ENCODE peak calls at places on chromosomes 1 and 21, in five cellular contexts. F is NCI-H226; R is activated T-helper 1 cell treated with anti-CD3 and anti-CD28 coated beads, Interleukin-12 subunit alpha, Interleukin-12 subunit beta, Interleukin-2, Interleukin-4 antibody, amounts not matched to agents 30 ng/mL and 10 ng/mL and 1 ng/mL, durations not matched to agents 14 hours and 24 hours and 36 hours; U is AG04449; L is GM18507. D is an unnamed sample.

GRCh38 chr1:196538473-196538872 is 69.8 kb downstream of the KCNT2 start:
- DNase-seq in F (no peak), R (no peak), U (no peak), L (no peak), D (no peak)

GRCh38 chr1:159939603-159940002 is 5.8 kb downstream of the IGSF9 start:
- DNase-seq in F (no peak), R (no peak), U (no peak), L (no peak), D (no peak)

GRCh38 chr1:151058682-151059341 is 610 bp downstream of the CDC42SE1 start:
- DNase-seq in F (no peak), R (no peak), U (no peak), L (no peak), D (no peak)

GRCh38 chr1:37478451-37478871 is 4.1 kb downstream of the ZC3H12A start:
- DNase-seq in F (peak; percentile 71), R (no peak), U (no peak), L (no peak), D (no peak)

GRCh38 chr1:179283992-179284391 is 9.6 kb upstream of the SOAT1 start:
- DNase-seq in F (no peak), R (no peak), U (no peak), L (no peak), D (no peak)

GRCh38 chr1:214801191-214801590 is 198.2 kb downstream of the CENPF start:
- DNase-seq in F (no peak), R (no peak), U (no peak), L (no peak), D (no peak)

GRCh38 chr21:35002879-35003722 is 46.0 kb downstream of the RUNX1 start:
- DNase-seq in F (peak; percentile 68), R (no peak), U (peak; percentile 19), L (no peak), D (no peak)

GRCh38 chr1:184403961-184404726 is 17.3 kb downstream of the C1orf21 start:
- DNase-seq in F (no peak), R (no peak), U (no peak), L (no peak), D (no peak)

GRCh38 chr1:64392109-64392508 is 77.8 kb upstream of the CACHD1 start:
- DNase-seq in F (no peak), R (no peak), U (no peak), L (no peak), D (no peak)

GRCh38 chr21:43733529-43734071 is 14.7 kb downstream of the PDXK start:
- DNase-seq in F (peak; percentile 63), R (no peak), U (no peak), L (no peak), D (peak; percentile 55)

GRCh38 chr21:16116067-16116466 is 386.3 kb downstream of the USP25 start:
- DNase-seq in F (no peak), R (no peak), U (no peak), L (no peak), D (no peak)

GRCh38 chr1:224929335-224930237 is at the start of gene DNAH14:
- DNase-seq in F (peak; percentile 60), R (no peak), U (no peak), L (no peak), D (no peak)

GRCh38 chr1:181951213-181951612 is 110.3 kb downstream of the ZNF648 start:
- DNase-seq in F (no peak), R (no peak), U (no peak), L (no peak), D (no peak)

GRCh38 chr21:42586406-42586805 is 67.0 kb upstream of the PDE9A start:
- DNase-seq in F (no peak), R (no peak), U (no peak), L (no peak), D (no peak)

GRCh38 chr1:19427087-19427781 is 58.1 kb downstream of the CAPZB start:
- DNase-seq in F (no peak), R (no peak), U (no peak), L (no peak), D (no peak)

GRCh38 chr1:217687511-217687910 is 56.4 kb downstream of the SPATA17 start:
- DNase-seq in F (no peak), R (no peak), U (no peak), L (no peak), D (no peak)

GRCh38 chr1:223492044-223492443 is 98.8 kb downstream of the CCDC185 start:
- DNase-seq in F (no peak), R (no peak), U (no peak), L (no peak), D (no peak)

GRCh38 chr1:110060034-110060661 is 10.3 kb downstream of the ALX3 start:
- DNase-seq in F (no peak), R (peak; percentile 54), U (no peak), L (no peak), D (peak; percentile 58)

GRCh38 chr21:38814126-38815059 is 8.7 kb downstream of the ETS2 start:
- DNase-seq in F (no peak), R (no peak), U (no peak), L (no peak), D (no peak)

GRCh38 chr1:24203404-24203803 is 16.3 kb upstream of the IFNLR1 start:
- DNase-seq in F (no peak), R (no peak), U (no peak), L (no peak), D (no peak)

GRCh38 chr21:39136711-39137110 is 46.5 kb downstream of the PSMG1 start:
- DNase-seq in F (no peak), R (no peak), U (no peak), L (no peak), D (no peak)

GRCh38 chr1:118907466-118907865 is 80.7 kb downstream of the TBX15 start:
- DNase-seq in F (no peak), R (no peak), U (no peak), L (no peak), D (no peak)

GRCh38 chr1:145714524-145715111 is 4.7 kb upstream of the CD160 start:
- DNase-seq in F (no peak), R (no peak), U (no peak), L (no peak), D (no peak)

GRCh38 chr1:119055568-119055967 is 67.4 kb upstream of the TBX15 start:
- DNase-seq in F (no peak), R (no peak), U (no peak), L (no peak), D (no peak)

GRCh38 chr1:29227511-29227910 is 3.2 kb downstream of the MECR start:
- DNase-seq in F (no peak), R (no peak), U (no peak), L (no peak), D (no peak)